ENCODE peak calls at places on chromosome 19, in six cellular contexts. One of them, this sample, is unnamed.

GRCh38 chr19:7519411-7520130 is 2.9 kb upstream of the MCOLN1 start:
- DNase-seq in GM10248: no peak
- DNase-seq in hepatocyte: no peak
- DNase-seq in psoas muscle: no peak
- DNase-seq in nephron progenitor cell: no peak
- DNase-seq in left ventricle myocardium inferior: no peak
- DNase-seq in this sample: no peak

GRCh38 chr19:6409346-6409745 is 15.3 kb downstream of the KHSRP start:
- DNase-seq in GM10248: no peak
- DNase-seq in hepatocyte: no peak
- DNase-seq in psoas muscle: no peak
- DNase-seq in nephron progenitor cell: no peak
- DNase-seq in left ventricle myocardium inferior: no peak
- DNase-seq in this sample: no peak

GRCh38 chr19:29320611-29321010 is 107.7 kb upstream of the UQCRFS1 start:
- DNase-seq in GM10248: no peak
- DNase-seq in hepatocyte: no peak
- DNase-seq in psoas muscle: no peak
- DNase-seq in nephron progenitor cell: no peak
- DNase-seq in left ventricle myocardium inferior: no peak
- DNase-seq in this sample: no peak

GRCh38 chr19:19537321-19538048 is 580 bp upstream of the CILP2 start:
- DNase-seq in GM10248: no peak
- DNase-seq in hepatocyte: no peak
- DNase-seq in psoas muscle: no peak
- DNase-seq in nephron progenitor cell: no peak
- DNase-seq in left ventricle myocardium inferior: no peak
- DNase-seq in this sample: no peak

GRCh38 chr19:31350693-31351211 is 1.5 kb upstream of the TSHZ3 start:
- DNase-seq in GM10248: no peak
- DNase-seq in hepatocyte: peak
- DNase-seq in psoas muscle: peak
- DNase-seq in nephron progenitor cell: peak
- DNase-seq in left ventricle myocardium inferior: peak
- DNase-seq in this sample: no peak

GRCh38 chr19:3034845-3035541 is 5.9 kb upstream of the TLE2 start:
- DNase-seq in GM10248: no peak
- DNase-seq in hepatocyte: peak
- DNase-seq in psoas muscle: peak
- DNase-seq in nephron progenitor cell: no peak
- DNase-seq in left ventricle myocardium inferior: no peak
- DNase-seq in this sample: no peak

GRCh38 chr19:56119585-56119978 is 1.5 kb downstream of the ZNF787 start:
- DNase-seq in GM10248: no peak
- DNase-seq in hepatocyte: peak
- DNase-seq in psoas muscle: peak
- DNase-seq in nephron progenitor cell: no peak
- DNase-seq in left ventricle myocardium inferior: no peak
- DNase-seq in this sample: no peak

GRCh38 chr19:294341-294818 is 3.2 kb upstream of the PLPP2 start:
- DNase-seq in GM10248: no peak
- DNase-seq in hepatocyte: no peak
- DNase-seq in psoas muscle: no peak
- DNase-seq in nephron progenitor cell: peak
- DNase-seq in left ventricle myocardium inferior: no peak
- DNase-seq in this sample: peak

GRCh38 chr19:7746903-7747884 is at the start of gene CD209:
- DNase-seq in GM10248: no peak
- DNase-seq in hepatocyte: no peak
- DNase-seq in psoas muscle: no peak
- DNase-seq in nephron progenitor cell: no peak
- DNase-seq in left ventricle myocardium inferior: no peak
- DNase-seq in this sample: no peak

GRCh38 chr19:5665781-5666513 is 14.4 kb downstream of the MICOS13 start:
- DNase-seq in GM10248: no peak
- DNase-seq in hepatocyte: no peak
- DNase-seq in psoas muscle: no peak
- DNase-seq in nephron progenitor cell: no peak
- DNase-seq in left ventricle myocardium inferior: no peak
- DNase-seq in this sample: no peak

GRCh38 chr19:7701654-7702457 is at the start of gene FCER2:
- DNase-seq in GM10248: peak
- DNase-seq in hepatocyte: no peak
- DNase-seq in psoas muscle: no peak
- DNase-seq in nephron progenitor cell: no peak
- DNase-seq in left ventricle myocardium inferior: no peak
- DNase-seq in this sample: peak

GRCh38 chr19:18972851-18973250 is 31.8 kb upstream of the HOMER3 start:
- DNase-seq in GM10248: no peak
- DNase-seq in hepatocyte: no peak
- DNase-seq in psoas muscle: no peak
- DNase-seq in nephron progenitor cell: no peak
- DNase-seq in left ventricle myocardium inferior: no peak
- DNase-seq in this sample: no peak

GRCh38 chr19:30237146-30237545 is 135.0 kb upstream of the ZNF536 start:
- DNase-seq in GM10248: no peak
- DNase-seq in hepatocyte: no peak
- DNase-seq in psoas muscle: no peak
- DNase-seq in nephron progenitor cell: no peak
- DNase-seq in left ventricle myocardium inferior: no peak
- DNase-seq in this sample: no peak

GRCh38 chr19:7541481-7541824 is 5.9 kb downstream of the PNPLA6 start:
- DNase-seq in GM10248: no peak
- DNase-seq in hepatocyte: no peak
- DNase-seq in psoas muscle: no peak
- DNase-seq in nephron progenitor cell: no peak
- DNase-seq in left ventricle myocardium inferior: no peak
- DNase-seq in this sample: no peak

GRCh38 chr19:55552620-55553019 is 7.3 kb upstream of the SBK3 start:
- DNase-seq in GM10248: no peak
- DNase-seq in hepatocyte: peak
- DNase-seq in psoas muscle: no peak
- DNase-seq in nephron progenitor cell: no peak
- DNase-seq in left ventricle myocardium inferior: no peak
- DNase-seq in this sample: no peak

GRCh38 chr19:10091892-10092641 is 6.0 kb downstream of the SHFL start:
- DNase-seq in GM10248: no peak
- DNase-seq in hepatocyte: no peak
- DNase-seq in psoas muscle: no peak
- DNase-seq in nephron progenitor cell: no peak
- DNase-seq in left ventricle myocardium inferior: no peak
- DNase-seq in this sample: no peak

GRCh38 chr19:27740396-27740795 is 1472.6 kb downstream of the UQCRFS1 start:
- DNase-seq in GM10248: no peak
- DNase-seq in hepatocyte: no peak
- DNase-seq in psoas muscle: no peak
- DNase-seq in nephron progenitor cell: no peak
- DNase-seq in left ventricle myocardium inferior: no peak
- DNase-seq in this sample: no peak

GRCh38 chr19:35592226-35592625 is 6.3 kb downstream of the PMIS2 start:
- DNase-seq in GM10248: peak
- DNase-seq in hepatocyte: peak
- DNase-seq in psoas muscle: no peak
- DNase-seq in nephron progenitor cell: peak
- DNase-seq in left ventricle myocardium inferior: no peak
- DNase-seq in this sample: peak

GRCh38 chr19:3383121-3383722 is 16.8 kb downstream of the NFIC start:
- DNase-seq in GM10248: no peak
- DNase-seq in hepatocyte: no peak
- DNase-seq in psoas muscle: peak
- DNase-seq in nephron progenitor cell: no peak
- DNase-seq in left ventricle myocardium inferior: peak
- DNase-seq in this sample: no peak

GRCh38 chr19:1469200-1469935 is 9.6 kb downstream of the C19orf25 start:
- DNase-seq in GM10248: no peak
- DNase-seq in hepatocyte: no peak
- DNase-seq in psoas muscle: peak
- DNase-seq in nephron progenitor cell: peak
- DNase-seq in left ventricle myocardium inferior: no peak
- DNase-seq in this sample: no peak
- TF ChIP-seq CTCF in GM10248: no peak
- TF ChIP-seq CTCF in hepatocyte: no peak
- TF ChIP-seq CTCF in psoas muscle: no peak
- TF ChIP-seq CTCF in nephron progenitor cell: no peak
- TF ChIP-seq CTCF in left ventricle myocardium inferior: no peak
- TF ChIP-seq CTCF in this sample: no peak

GRCh38 chr19:16627194-16627927 is 643 bp downstream of the MED26 start:
- DNase-seq in GM10248: no peak
- DNase-seq in hepatocyte: peak
- DNase-seq in psoas muscle: no peak
- DNase-seq in nephron progenitor cell: peak
- DNase-seq in left ventricle myocardium inferior: no peak
- DNase-seq in this sample: no peak

GRCh38 chr19:16627928-16628182 is 149 bp downstream of the MED26 start:
- DNase-seq in GM10248: no peak
- DNase-seq in hepatocyte: no peak
- DNase-seq in psoas muscle: no peak
- DNase-seq in nephron progenitor cell: no peak
- DNase-seq in left ventricle myocardium inferior: no peak
- DNase-seq in this sample: no peak

GRCh38 chr19:16628183-16628983 is at the start of gene MED26:
- DNase-seq in GM10248: peak
- DNase-seq in hepatocyte: peak
- DNase-seq in psoas muscle: peak
- DNase-seq in nephron progenitor cell: peak
- DNase-seq in left ventricle myocardium inferior: peak
- DNase-seq in this sample: peak

GRCh38 chr19:16628984-16629691 is 1.1 kb upstream of the MED26 start:
- DNase-seq in GM10248: no peak
- DNase-seq in hepatocyte: peak
- DNase-seq in psoas muscle: no peak
- DNase-seq in nephron progenitor cell: peak
- DNase-seq in left ventricle myocardium inferior: peak
- DNase-seq in this sample: no peak

GRCh38 chr19:16631465-16631864 is 3.5 kb upstream of the MED26 start:
- DNase-seq in GM10248: no peak
- DNase-seq in hepatocyte: no peak
- DNase-seq in psoas muscle: no peak
- DNase-seq in nephron progenitor cell: no peak
- DNase-seq in left ventricle myocardium inferior: no peak
- DNase-seq in this sample: no peak
- TF ChIP-seq CTCF in GM10248: no peak
- TF ChIP-seq CTCF in hepatocyte: no peak
- TF ChIP-seq CTCF in psoas muscle: no peak
- TF ChIP-seq CTCF in nephron progenitor cell: no peak
- TF ChIP-seq CTCF in left ventricle myocardium inferior: no peak
- TF ChIP-seq CTCF in this sample: no peak

GRCh38 chr19:54444737-54445136 is 4.3 kb upstream of the LENG8 start:
- DNase-seq in GM10248: no peak
- DNase-seq in hepatocyte: peak
- DNase-seq in psoas muscle: no peak
- DNase-seq in nephron progenitor cell: no peak
- DNase-seq in left ventricle myocardium inferior: no peak
- DNase-seq in this sample: no peak

GRCh38 chr19:54448774-54449700 is at the start of gene LENG8:
- DNase-seq in GM10248: peak
- DNase-seq in hepatocyte: peak
- DNase-seq in psoas muscle: peak
- DNase-seq in nephron progenitor cell: peak
- DNase-seq in left ventricle myocardium inferior: peak
- DNase-seq in this sample: peak

GRCh38 chr19:54449701-54450069 is 686 bp downstream of the LENG8 start:
- DNase-seq in GM10248: no peak
- DNase-seq in hepatocyte: peak
- DNase-seq in psoas muscle: no peak
- DNase-seq in nephron progenitor cell: no peak
- DNase-seq in left ventricle myocardium inferior: no peak
- DNase-seq in this sample: no peak

GRCh38 chr19:54451331-54451871 is 2.4 kb downstream of the LENG8 start:
- DNase-seq in GM10248: no peak
- DNase-seq in hepatocyte: no peak
- DNase-seq in psoas muscle: peak
- DNase-seq in nephron progenitor cell: no peak
- DNase-seq in left ventricle myocardium inferior: no peak
- DNase-seq in this sample: no peak

DNA sequence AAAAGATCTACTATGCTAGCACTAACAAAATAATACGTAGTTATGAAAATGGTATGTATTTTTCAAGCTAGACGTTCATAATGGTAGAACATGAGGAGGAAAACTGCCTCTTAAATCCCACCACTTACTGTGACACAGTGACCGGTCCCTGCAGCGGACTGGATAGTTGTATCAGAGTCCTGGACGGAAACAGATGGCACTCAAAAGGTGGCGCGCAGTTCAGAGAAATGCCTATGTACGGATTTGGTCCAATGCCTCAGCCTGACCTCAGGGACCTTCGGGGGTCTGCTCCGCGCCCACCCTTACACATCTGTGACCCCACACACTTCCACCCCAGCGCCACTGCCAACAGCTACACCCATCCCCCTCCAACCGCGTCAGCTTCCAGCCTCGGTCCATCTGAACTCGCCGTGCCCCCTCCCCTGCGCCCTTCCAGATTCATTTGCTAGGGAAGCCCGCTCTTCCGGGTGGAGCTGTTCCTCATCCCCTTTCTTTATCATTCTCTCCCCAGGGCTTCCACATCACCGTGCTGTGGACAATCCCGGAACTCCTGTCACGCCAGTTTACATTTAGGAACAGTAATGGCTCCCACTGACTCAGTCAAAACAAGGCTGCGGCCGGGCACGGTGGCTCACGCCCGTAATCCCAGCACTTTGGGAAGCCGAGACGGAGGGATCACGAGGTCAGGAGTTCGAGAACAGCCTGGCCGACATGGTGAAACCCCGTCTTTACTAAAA is 794 bp upstream of the LENG8 start:
- DNase-seq in GM10248: no peak
- DNase-seq in hepatocyte: peak
- DNase-seq in psoas muscle: peak
- DNase-seq in nephron progenitor cell: peak
- DNase-seq in left ventricle myocardium inferior: peak
- DNase-seq in this sample: no peak
- TF ChIP-seq CTCF in GM10248: no peak
- TF ChIP-seq CTCF in hepatocyte: no peak
- TF ChIP-seq CTCF in psoas muscle: no peak
- TF ChIP-seq CTCF in nephron progenitor cell: no peak
- TF ChIP-seq CTCF in left ventricle myocardium inferior: no peak
- TF ChIP-seq CTCF in this sample: no peak

DNA sequence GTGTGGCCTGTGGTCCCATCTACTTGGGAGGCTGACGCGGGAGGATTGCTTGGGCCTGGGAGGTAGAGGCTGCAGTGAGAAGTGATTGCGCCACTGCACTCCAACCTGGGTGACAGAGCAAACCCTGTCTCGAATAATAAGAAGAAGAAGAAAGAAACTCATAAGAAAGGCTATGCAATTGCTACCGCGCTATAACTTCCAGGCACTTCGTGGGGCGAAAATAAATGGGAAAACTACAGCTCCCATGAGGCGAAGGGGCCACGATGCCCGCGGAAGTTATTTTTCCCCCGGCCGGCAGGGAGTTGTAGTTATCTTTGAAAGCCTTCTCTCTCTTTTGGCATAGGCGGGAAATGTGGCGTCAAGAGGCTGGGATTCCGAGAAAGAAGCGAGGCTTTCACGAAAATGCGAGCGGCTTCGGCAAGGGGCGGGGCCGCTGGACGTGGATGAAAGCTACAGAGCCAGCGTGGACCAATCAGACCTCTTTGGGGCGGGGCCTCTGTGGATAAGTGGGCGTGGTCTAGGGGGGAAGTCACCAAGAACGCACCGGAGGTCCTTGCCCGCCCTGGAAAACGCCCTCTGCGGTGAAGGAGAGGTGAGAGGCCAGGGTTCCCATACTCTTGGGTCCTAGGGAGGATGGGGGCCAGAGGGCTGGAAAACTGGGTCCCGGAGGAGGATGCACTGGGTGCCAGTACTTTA is at the start of gene NUCB1:
- DNase-seq in GM10248: peak
- DNase-seq in hepatocyte: peak
- DNase-seq in psoas muscle: peak
- DNase-seq in nephron progenitor cell: peak
- DNase-seq in left ventricle myocardium inferior: peak
- DNase-seq in this sample: peak
- TF ChIP-seq CTCF in GM10248: no peak
- TF ChIP-seq CTCF in hepatocyte: peak
- TF ChIP-seq CTCF in psoas muscle: peak
- TF ChIP-seq CTCF in nephron progenitor cell: no peak
- TF ChIP-seq CTCF in left ventricle myocardium inferior: peak
- TF ChIP-seq CTCF in this sample: no peak

This sample was measured in GM13976.